ENCODE peak calls at places on chromosomes 16 and 17, in seven cellular contexts. One of them, this sample, is unnamed.

GRCh38 chr17:70772761-70773160 is 603.4 kb downstream of the KCNJ2 start:
- DNase-seq in testis: no peak
- DNase-seq in thoracic aorta: no peak
- DNase-seq in tibial nerve: no peak
- DNase-seq in CD8-positive, alpha-beta memory T cell: no peak
- DNase-seq in SJSA1: no peak
- DNase-seq in cardiac muscle cell: no peak
- DNase-seq in this sample: no peak

GRCh38 chr17:42247734-42248133 is 28.5 kb downstream of the STAT5B start:
- DNase-seq in testis: no peak
- DNase-seq in CD8-positive, alpha-beta memory T cell: no peak
- DNase-seq in tibial nerve: no peak
- DNase-seq in SJSA1: no peak
- DNase-seq in thoracic aorta: no peak
- DNase-seq in cardiac muscle cell: peak; percentile 88
- DNase-seq in this sample: no peak

GRCh38 chr16:71528257-71528656 is 2.0 kb downstream of the CHST4 start:
- DNase-seq in SJSA1: no peak
- DNase-seq in CD8-positive, alpha-beta memory T cell: no peak
- DNase-seq in tibial nerve: no peak
- DNase-seq in thoracic aorta: no peak
- DNase-seq in testis: no peak
- DNase-seq in cardiac muscle cell: no peak
- DNase-seq in this sample: no peak

GRCh38 chr17:73595068-73595865 is 49.0 kb downstream of the SDK2 start:
- DNase-seq in CD8-positive, alpha-beta memory T cell: peak; percentile 35
- DNase-seq in testis: peak; percentile 51
- DNase-seq in thoracic aorta: no peak
- DNase-seq in cardiac muscle cell: peak; percentile 26
- DNase-seq in SJSA1: no peak
- DNase-seq in tibial nerve: no peak
- DNase-seq in this sample: no peak

GRCh38 chr16:23768581-23768980 is 13.8 kb downstream of the CHP2 start:
- DNase-seq in cardiac muscle cell: no peak
- DNase-seq in testis: no peak
- DNase-seq in CD8-positive, alpha-beta memory T cell: no peak
- DNase-seq in tibial nerve: no peak
- DNase-seq in SJSA1: no peak
- DNase-seq in thoracic aorta: no peak
- DNase-seq in this sample: no peak

GRCh38 chr17:3692346-3692745 is 3.6 kb downstream of the P2RX5 start:
- DNase-seq in SJSA1: no peak
- DNase-seq in CD8-positive, alpha-beta memory T cell: no peak
- DNase-seq in testis: no peak
- DNase-seq in thoracic aorta: no peak
- DNase-seq in cardiac muscle cell: no peak
- DNase-seq in tibial nerve: no peak
- DNase-seq in this sample: no peak

GRCh38 chr16:4494746-4495490 is 18.7 kb downstream of the HMOX2 start:
- DNase-seq in SJSA1: peak; percentile 73
- DNase-seq in tibial nerve: no peak
- DNase-seq in thoracic aorta: no peak
- DNase-seq in testis: no peak
- DNase-seq in cardiac muscle cell: peak; percentile 68
- DNase-seq in CD8-positive, alpha-beta memory T cell: no peak
- DNase-seq in this sample: no peak

GRCh38 chr17:52470553-52470952 is 312.0 kb upstream of the CA10 start:
- DNase-seq in testis: no peak
- DNase-seq in thoracic aorta: no peak
- DNase-seq in tibial nerve: no peak
- DNase-seq in CD8-positive, alpha-beta memory T cell: no peak
- DNase-seq in cardiac muscle cell: no peak
- DNase-seq in SJSA1: no peak
- DNase-seq in this sample: no peak

GRCh38 chr17:41098476-41098875 is 534 bp upstream of the KRTAP4-8 start:
- DNase-seq in testis: no peak
- DNase-seq in CD8-positive, alpha-beta memory T cell: no peak
- DNase-seq in tibial nerve: no peak
- DNase-seq in thoracic aorta: no peak
- DNase-seq in cardiac muscle cell: no peak
- DNase-seq in SJSA1: no peak
- DNase-seq in this sample: no peak

GRCh38 chr16:57904101-57904500 is 66.8 kb downstream of the CNGB1 start:
- DNase-seq in thoracic aorta: no peak
- DNase-seq in tibial nerve: no peak
- DNase-seq in SJSA1: no peak
- DNase-seq in cardiac muscle cell: no peak
- DNase-seq in CD8-positive, alpha-beta memory T cell: no peak
- DNase-seq in testis: no peak
- DNase-seq in this sample: no peak

GRCh38 chr16:57791156-57791902 is 11.0 kb downstream of the KIFC3 start:
- DNase-seq in SJSA1: no peak
- DNase-seq in tibial nerve: no peak
- DNase-seq in CD8-positive, alpha-beta memory T cell: no peak
- DNase-seq in testis: no peak
- DNase-seq in cardiac muscle cell: no peak
- DNase-seq in thoracic aorta: no peak
- DNase-seq in this sample: no peak

GRCh38 chr17:41917192-41917591 is 1.6 kb downstream of the ACLY start:
- DNase-seq in thoracic aorta: no peak
- DNase-seq in SJSA1: no peak
- DNase-seq in tibial nerve: peak; percentile 28
- DNase-seq in CD8-positive, alpha-beta memory T cell: no peak
- DNase-seq in testis: peak; percentile 41
- DNase-seq in cardiac muscle cell: peak; percentile 56
- DNase-seq in this sample: no peak

GRCh38 chr17:2212328-2212981 is 91.1 kb downstream of the SMG6 start:
- DNase-seq in cardiac muscle cell: peak; percentile 77
- DNase-seq in thoracic aorta: peak; percentile 54
- DNase-seq in CD8-positive, alpha-beta memory T cell: no peak
- DNase-seq in tibial nerve: peak; percentile 58
- DNase-seq in testis: peak; percentile 46
- DNase-seq in SJSA1: no peak
- DNase-seq in this sample: no peak

GRCh38 chr17:64331946-64332493 is 58.6 kb downstream of the PECAM1 start:
- DNase-seq in cardiac muscle cell: peak; percentile 82
- DNase-seq in testis: no peak
- DNase-seq in SJSA1: no peak
- DNase-seq in thoracic aorta: no peak
- DNase-seq in tibial nerve: peak; percentile 44
- DNase-seq in CD8-positive, alpha-beta memory T cell: no peak
- DNase-seq in this sample: no peak

GRCh38 chr16:919658-920631 is 50.8 kb downstream of the LMF1 start:
- DNase-seq in CD8-positive, alpha-beta memory T cell: no peak
- DNase-seq in SJSA1: no peak
- DNase-seq in cardiac muscle cell: peak; percentile 52
- DNase-seq in testis: no peak
- DNase-seq in tibial nerve: no peak
- DNase-seq in thoracic aorta: no peak
- DNase-seq in this sample: no peak

GRCh38 chr16:80751167-80751566 is 53.2 kb downstream of the CDYL2 start:
- DNase-seq in SJSA1: no peak
- DNase-seq in thoracic aorta: no peak
- DNase-seq in testis: no peak
- DNase-seq in tibial nerve: no peak
- DNase-seq in CD8-positive, alpha-beta memory T cell: no peak
- DNase-seq in cardiac muscle cell: peak; percentile 80
- DNase-seq in this sample: no peak

GRCh38 chr16:58128721-58129096 is 472 bp downstream of the CFAP20 start:
- DNase-seq in tibial nerve: no peak
- DNase-seq in cardiac muscle cell: no peak
- DNase-seq in testis: peak; percentile 26
- DNase-seq in SJSA1: no peak
- DNase-seq in thoracic aorta: no peak
- DNase-seq in CD8-positive, alpha-beta memory T cell: no peak
- DNase-seq in this sample: peak; percentile 21

GRCh38 chr16:82735176-82735575 is 108.4 kb downstream of the CDH13 start:
- DNase-seq in tibial nerve: no peak
- DNase-seq in cardiac muscle cell: peak; percentile 14
- DNase-seq in SJSA1: no peak
- DNase-seq in testis: peak; percentile 79
- DNase-seq in CD8-positive, alpha-beta memory T cell: no peak
- DNase-seq in thoracic aorta: no peak
- DNase-seq in this sample: no peak

GRCh38 chr17:55341432-55341831 is 76.7 kb downstream of the HLF start:
- DNase-seq in testis: no peak
- DNase-seq in SJSA1: no peak
- DNase-seq in cardiac muscle cell: peak; percentile 40
- DNase-seq in CD8-positive, alpha-beta memory T cell: no peak
- DNase-seq in thoracic aorta: no peak
- DNase-seq in tibial nerve: no peak
- DNase-seq in this sample: no peak

GRCh38 chr16:89621136-89621697 is 7.8 kb downstream of the DPEP1 start:
- DNase-seq in CD8-positive, alpha-beta memory T cell: no peak
- DNase-seq in tibial nerve: no peak
- DNase-seq in cardiac muscle cell: no peak
- DNase-seq in SJSA1: no peak
- DNase-seq in thoracic aorta: no peak
- DNase-seq in testis: no peak
- DNase-seq in this sample: no peak

GRCh38 chr17:4947010-4947410 is 1.3 kb downstream of the PFN1 start:
- DNase-seq in cardiac muscle cell: no peak
- DNase-seq in tibial nerve: no peak
- DNase-seq in thoracic aorta: no peak
- DNase-seq in SJSA1: no peak
- DNase-seq in CD8-positive, alpha-beta memory T cell: no peak
- DNase-seq in testis: no peak
- DNase-seq in this sample: no peak

GRCh38 chr17:42975265-42975664 is 4.6 kb downstream of the PTGES3L start:
- DNase-seq in CD8-positive, alpha-beta memory T cell: no peak
- DNase-seq in cardiac muscle cell: no peak
- DNase-seq in testis: no peak
- DNase-seq in SJSA1: no peak
- DNase-seq in tibial nerve: no peak
- DNase-seq in thoracic aorta: no peak
- DNase-seq in this sample: no peak

GRCh38 chr16:34078697-34079096 is 619.3 kb downstream of the TP53TG3F start:
- DNase-seq in cardiac muscle cell: peak; percentile 54
- DNase-seq in SJSA1: no peak
- DNase-seq in CD8-positive, alpha-beta memory T cell: no peak
- DNase-seq in thoracic aorta: no peak
- DNase-seq in testis: no peak
- DNase-seq in tibial nerve: no peak
- DNase-seq in this sample: no peak

GRCh38 chr16:35574011-35574410 is 2114.6 kb downstream of the TP53TG3F start:
- DNase-seq in testis: no peak
- DNase-seq in thoracic aorta: no peak
- DNase-seq in tibial nerve: no peak
- DNase-seq in SJSA1: peak; percentile 32
- DNase-seq in cardiac muscle cell: no peak
- DNase-seq in CD8-positive, alpha-beta memory T cell: no peak
- DNase-seq in this sample: no peak
- H3K9me3 ChIP-seq in testis: no peaks in the 10 kb centered on the region
- H3K9me3 ChIP-seq in thoracic aorta: no peaks in the 10 kb centered on the region
- H3K9me3 ChIP-seq in tibial nerve: no peaks in the 10 kb centered on the region
- H3K9me3 ChIP-seq in SJSA1: peaks cover under 1% of the 10 kb centered on the region
- H3K9me3 ChIP-seq in cardiac muscle cell: no peaks in the 10 kb centered on the region
- H3K9me3 ChIP-seq in CD8-positive, alpha-beta memory T cell: no peaks in the 10 kb centered on the region
- H3K9me3 ChIP-seq in this sample: no peaks in the 10 kb centered on the region

DNA sequence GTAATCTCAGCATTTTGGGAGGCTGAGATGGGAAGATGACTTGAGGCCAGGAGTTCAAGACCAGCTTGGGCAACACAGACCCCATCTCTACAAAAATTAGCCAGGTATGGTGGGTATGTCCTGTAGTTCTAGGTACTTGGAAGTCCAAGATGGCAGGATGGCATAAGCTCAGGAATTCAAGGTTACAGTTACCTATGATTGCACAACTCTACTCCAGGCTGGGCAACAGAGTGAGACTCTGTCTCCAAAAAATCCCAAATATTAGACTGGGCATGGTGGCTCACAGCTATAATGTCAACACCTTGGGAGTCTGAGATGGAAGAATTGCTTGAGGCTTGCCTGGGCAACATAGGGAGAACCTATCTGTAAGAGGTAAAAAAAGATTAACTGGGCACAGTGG is 63.4 kb downstream of the CRLF3 start:
- DNase-seq in CD8-positive, alpha-beta memory T cell: no peak
- DNase-seq in cardiac muscle cell: no peak
- DNase-seq in thoracic aorta: no peak
- DNase-seq in testis: no peak
- DNase-seq in tibial nerve: no peak
- DNase-seq in SJSA1: no peak
- DNase-seq in this sample: no peak
- H3K9me3 ChIP-seq in CD8-positive, alpha-beta memory T cell: no peaks in the 10 kb centered on the region
- H3K9me3 ChIP-seq in cardiac muscle cell: no peaks in the 10 kb centered on the region
- H3K9me3 ChIP-seq in thoracic aorta: no peaks in the 10 kb centered on the region
- H3K9me3 ChIP-seq in testis: no peaks in the 10 kb centered on the region
- H3K9me3 ChIP-seq in tibial nerve: no peaks in the 10 kb centered on the region
- H3K9me3 ChIP-seq in SJSA1: no peaks in the 10 kb centered on the region
- H3K9me3 ChIP-seq in this sample: no peaks in the 10 kb centered on the region

DNA sequence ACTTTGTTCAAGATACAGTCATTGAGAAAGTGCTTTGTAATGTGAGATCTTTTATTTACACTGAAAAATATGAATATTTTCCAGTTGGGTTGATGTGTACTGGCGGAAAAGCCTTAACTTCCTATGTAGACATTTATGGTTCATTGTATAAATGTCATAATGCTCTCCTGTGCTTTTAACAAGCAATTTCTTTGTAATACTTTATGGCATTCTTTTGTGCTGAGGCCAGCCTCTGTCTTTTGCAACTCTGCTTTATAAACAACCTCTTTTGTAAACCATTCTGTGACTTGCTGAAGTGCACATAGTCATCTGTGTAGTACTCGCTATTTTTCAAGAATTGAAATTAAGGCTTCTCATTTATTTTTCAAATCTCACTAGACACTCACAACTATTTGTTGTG is 291.2 kb downstream of the CDH11 start:
- DNase-seq in thoracic aorta: no peak
- DNase-seq in testis: no peak
- DNase-seq in CD8-positive, alpha-beta memory T cell: no peak
- DNase-seq in cardiac muscle cell: no peak
- DNase-seq in tibial nerve: no peak
- DNase-seq in SJSA1: no peak
- DNase-seq in this sample: no peak
- H3K9me3 ChIP-seq in thoracic aorta: no peaks in the 10 kb centered on the region
- H3K9me3 ChIP-seq in testis: no peaks in the 10 kb centered on the region
- H3K9me3 ChIP-seq in CD8-positive, alpha-beta memory T cell: no peaks in the 10 kb centered on the region
- H3K9me3 ChIP-seq in cardiac muscle cell: no peaks in the 10 kb centered on the region
- H3K9me3 ChIP-seq in tibial nerve: no peaks in the 10 kb centered on the region
- H3K9me3 ChIP-seq in SJSA1: peaks cover 4% of the 10 kb centered on the region
- H3K9me3 ChIP-seq in this sample: no peaks in the 10 kb centered on the region

GRCh38 chr16:3321802-3322201 is 16.5 kb downstream of the ZNF75A start:
- DNase-seq in tibial nerve: no peak
- DNase-seq in SJSA1: no peak
- DNase-seq in thoracic aorta: no peak
- DNase-seq in testis: no peak
- DNase-seq in CD8-positive, alpha-beta memory T cell: no peak
- DNase-seq in cardiac muscle cell: no peak
- DNase-seq in this sample: no peak
- H3K9me3 ChIP-seq in tibial nerve: peaks cover 7% of the 10 kb centered on the region
- H3K9me3 ChIP-seq in SJSA1: peaks cover 38% of the 10 kb centered on the region
- H3K9me3 ChIP-seq in thoracic aorta: peaks cover 69% of the 10 kb centered on the region
- H3K9me3 ChIP-seq in testis: no peaks in the 10 kb centered on the region
- H3K9me3 ChIP-seq in CD8-positive, alpha-beta memory T cell: peaks cover 51% of the 10 kb centered on the region
- H3K9me3 ChIP-seq in cardiac muscle cell: peaks cover 7% of the 10 kb centered on the region
- H3K9me3 ChIP-seq in this sample: peaks cover 36% of the 10 kb centered on the region

DNA sequence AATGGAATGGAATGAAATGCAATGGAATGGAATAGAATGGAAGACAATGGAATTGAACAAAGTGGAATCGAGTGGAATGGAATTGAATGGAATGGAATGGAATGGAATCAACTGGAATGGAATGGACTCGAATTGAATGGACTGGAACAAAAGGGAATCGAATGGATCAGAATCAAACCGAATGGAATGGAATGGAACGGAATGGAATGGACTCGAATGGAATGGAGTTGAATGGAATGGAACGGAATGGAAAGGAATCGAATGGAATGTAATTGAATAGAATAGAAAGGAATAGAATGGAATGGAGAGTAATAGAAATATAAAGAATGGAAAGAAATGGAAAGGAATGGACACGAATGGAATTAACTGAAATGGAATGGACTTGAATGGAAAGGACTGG is 475.2 kb upstream of the WSB1 start:
- DNase-seq in tibial nerve: no peak
- DNase-seq in testis: no peak
- DNase-seq in SJSA1: no peak
- DNase-seq in thoracic aorta: no peak
- DNase-seq in CD8-positive, alpha-beta memory T cell: no peak
- DNase-seq in cardiac muscle cell: peak; percentile 6
- DNase-seq in this sample: no peak
- H3K9me3 ChIP-seq in tibial nerve: no peaks in the 10 kb centered on the region
- H3K9me3 ChIP-seq in testis: no peaks in the 10 kb centered on the region
- H3K9me3 ChIP-seq in SJSA1: peaks cover 34% of the 10 kb centered on the region
- H3K9me3 ChIP-seq in thoracic aorta: peaks cover 22% of the 10 kb centered on the region
- H3K9me3 ChIP-seq in CD8-positive, alpha-beta memory T cell: peaks cover 26% of the 10 kb centered on the region
- H3K9me3 ChIP-seq in cardiac muscle cell: peaks cover 8% of the 10 kb centered on the region
- H3K9me3 ChIP-seq in this sample: peaks cover 36% of the 10 kb centered on the region

This sample was measured in T-helper 17 cell.